ENCODE peak calls at places on chromosome 11, in nine cellular contexts. H is globus pallidus; O is foreskin melanocyte; C is erythroblast; Q is activated CD4-positive, alpha-beta T cell treated with anti-CD3 and anti-CD28 coated beads for 36 hours; Z is NCI-H1436; D is NCI-H345; A is NCI-H774; N is endothelial cell of umbilical vein. Y is an unnamed sample.

GRCh38 chr11:68431984-68432600 is 28.5 kb upstream of the PPP6R3 start:
- DNase-seq in H (no peak), O (no peak), C (no peak), Q (no peak), Z (no peak), D (no peak), A (no peak), N (no peak), Y (no peak)

GRCh38 chr11:12109591-12110196 is 696 bp upstream of the MICAL2 start:
- DNase-seq in H (no peak), O (no peak), C (peak), Q (peak), Z (no peak), D (no peak), A (no peak), N (no peak), Y (peak)

GRCh38 chr11:65559951-65560537 is 1.9 kb upstream of the LTBP3 start:
- DNase-seq in H (peak), O (no peak), C (peak), Q (no peak), Z (no peak), D (peak), A (peak), N (peak), Y (no peak)

GRCh38 chr11:111723595-111723994 is 42.6 kb downstream of the PPP2R1B start:
- DNase-seq in H (no peak), O (no peak), C (no peak), Q (no peak), Z (no peak), D (no peak), A (no peak), N (no peak), Y (no peak)

GRCh38 chr11:62708423-62709261 is 1.2 kb downstream of the GNG3 start:
- DNase-seq in H (no peak), O (no peak), C (peak), Q (peak), Z (peak), D (peak), A (peak), N (no peak), Y (no peak)

GRCh38 chr11:114219559-114220349 is 76.4 kb upstream of the NNMT start:
- DNase-seq in H (no peak), O (peak), C (peak), Q (no peak), Z (no peak), D (no peak), A (no peak), N (peak), Y (no peak)

GRCh38 chr11:28146123-28146751 is 38.0 kb downstream of the METTL15 start:
- DNase-seq in H (no peak), O (peak), C (peak), Q (no peak), Z (no peak), D (no peak), A (no peak), N (peak), Y (no peak)

GRCh38 chr11:13354335-13354734 is 76.7 kb downstream of the BMAL1 start:
- DNase-seq in H (no peak), O (peak), C (peak), Q (no peak), Z (no peak), D (no peak), A (no peak), N (peak), Y (peak)

GRCh38 chr11:66264893-66265292 is 3.5 kb upstream of the RAB1B start:
- DNase-seq in H (no peak), O (no peak), C (peak), Q (peak), Z (no peak), D (no peak), A (no peak), N (no peak), Y (no peak)

GRCh38 chr11:15104166-15104565 is 10.6 kb upstream of the INSC start:
- DNase-seq in H (no peak), O (no peak), C (no peak), Q (no peak), Z (no peak), D (no peak), A (no peak), N (no peak), Y (no peak)

GRCh38 chr11:114079406-114080072 is 20.0 kb downstream of the ZBTB16 start:
- DNase-seq in H (no peak), O (no peak), C (peak), Q (no peak), Z (no peak), D (no peak), A (no peak), N (no peak), Y (no peak)

GRCh38 chr11:11992257-11992690 is 16.2 kb downstream of the DKK3 start:
- DNase-seq in H (no peak), O (no peak), C (no peak), Q (no peak), Z (no peak), D (no peak), A (no peak), N (no peak), Y (no peak)

GRCh38 chr11:19880088-19880345 is 167.4 kb downstream of the NAV2 start:
- DNase-seq in H (no peak), O (no peak), C (no peak), Q (no peak), Z (no peak), D (no peak), A (no peak), N (no peak), Y (no peak)

GRCh38 chr11:45834298-45834756 is 12.9 kb upstream of the CRY2 start:
- DNase-seq in H (no peak), O (no peak), C (peak), Q (no peak), Z (no peak), D (no peak), A (no peak), N (no peak), Y (no peak)

GRCh38 chr11:46315033-46315738 is 32.1 kb upstream of the DGKZ start:
- DNase-seq in H (no peak), O (peak), C (peak), Q (peak), Z (peak), D (peak), A (peak), N (peak), Y (peak)

GRCh38 chr11:129766858-129767604 is 48.6 kb upstream of the TMEM45B start:
- DNase-seq in H (no peak), O (peak), C (peak), Q (peak), Z (no peak), D (peak), A (no peak), N (peak), Y (peak)

GRCh38 chr11:69877235-69877634 is 58.0 kb upstream of the FGF3 start:
- DNase-seq in H (no peak), O (no peak), C (no peak), Q (no peak), Z (no peak), D (no peak), A (no peak), N (no peak), Y (no peak)

GRCh38 chr11:54930930-54931329 is 224.3 kb downstream of the OR4A5 start:
- DNase-seq in H (no peak), O (no peak), C (no peak), Q (no peak), Z (no peak), D (no peak), A (no peak), N (no peak), Y (no peak)

GRCh38 chr11:116530705-116531104 is 242.1 kb downstream of the BUD13 start:
- DNase-seq in H (no peak), O (no peak), C (no peak), Q (no peak), Z (no peak), D (no peak), A (no peak), N (no peak), Y (no peak)

GRCh38 chr11:84316866-84317560 is 1030.8 kb upstream of the CCDC90B start:
- DNase-seq in H (peak), O (no peak), C (no peak), Q (no peak), Z (no peak), D (no peak), A (no peak), N (no peak), Y (peak)

GRCh38 chr11:57422669-57423068 is 4.3 kb downstream of the SLC43A3 start:
- DNase-seq in H (no peak), O (no peak), C (no peak), Q (no peak), Z (peak), D (no peak), A (no peak), N (no peak), Y (no peak)

GRCh38 chr11:10778217-10778970 is 27.3 kb downstream of the CTR9 start:
- DNase-seq in H (no peak), O (peak), C (no peak), Q (peak), Z (no peak), D (no peak), A (no peak), N (no peak), Y (no peak)

GRCh38 chr11:130383363-130384168 is 44.8 kb downstream of the ADAMTS8 start:
- DNase-seq in H (no peak), O (no peak), C (no peak), Q (no peak), Z (no peak), D (no peak), A (no peak), N (no peak), Y (no peak)

GRCh38 chr11:67302571-67303131 is 679 bp upstream of the SSH3 start:
- DNase-seq in H (no peak), O (no peak), C (no peak), Q (no peak), Z (no peak), D (peak), A (peak), N (no peak), Y (peak)

GRCh38 chr11:134360050-134360835 is 28.5 kb downstream of the GLB1L2 start:
- DNase-seq in H (peak), O (peak), C (peak), Q (peak), Z (no peak), D (peak), A (peak), N (peak), Y (peak)

GRCh38 chr11:20022363-20023081 is 137.8 kb downstream of the DBX1 start:
- DNase-seq in H (no peak), O (no peak), C (no peak), Q (no peak), Z (no peak), D (no peak), A (no peak), N (peak), Y (peak)

GRCh38 chr11:116973270-116973669 is 125.0 kb downstream of the SIK3 start:
- DNase-seq in H (no peak), O (no peak), C (no peak), Q (no peak), Z (no peak), D (no peak), A (no peak), N (no peak), Y (no peak)

GRCh38 chr11:45554230-45554967 is 111.0 kb downstream of the CHST1 start:
- DNase-seq in H (no peak), O (no peak), C (no peak), Q (no peak), Z (no peak), D (no peak), A (no peak), N (no peak), Y (no peak)

GRCh38 chr11:117723625-117724024 is 73.4 kb downstream of the DSCAML1 start:
- DNase-seq in H (no peak), O (no peak), C (no peak), Q (no peak), Z (peak), D (no peak), A (no peak), N (no peak), Y (peak)

GRCh38 chr11:35990816-35991215 is 47.0 kb downstream of the LDLRAD3 start:
- DNase-seq in H (no peak), O (no peak), C (no peak), Q (no peak), Z (no peak), D (no peak), A (no peak), N (no peak), Y (peak)